ENCODE peak calls at places on chromosome 17, in four cellular contexts. One of them, this sample, is unnamed.

GRCh38 chr17:48541036-48541573 is 3.8 kb downstream of the HOXB2 start:
- DNase-seq in uterus: no peak
- DNase-seq in NCI-H774: no peak
- DNase-seq in NCI-H146: peak
- DNase-seq in this sample: no peak

GRCh38 chr17:66508896-66509843 is 206.8 kb downstream of the PRKCA start:
- DNase-seq in NCI-H774: no peak
- DNase-seq in NCI-H146: no peak
- DNase-seq in uterus: no peak
- DNase-seq in this sample: no peak

GRCh38 chr17:8868092-8868491 is 618 bp upstream of the PIK3R6 start:
- DNase-seq in NCI-H774: no peak
- DNase-seq in uterus: no peak
- DNase-seq in NCI-H146: no peak
- DNase-seq in this sample: no peak

GRCh38 chr17:39177256-39177655 is 11.3 kb upstream of the ARL5C start:
- DNase-seq in NCI-H146: no peak
- DNase-seq in uterus: no peak
- DNase-seq in NCI-H774: no peak
- DNase-seq in this sample: no peak

GRCh38 chr17:78993241-78993956 is 13.7 kb upstream of the LGALS3BP start:
- DNase-seq in NCI-H774: peak
- DNase-seq in uterus: peak
- DNase-seq in NCI-H146: peak
- DNase-seq in this sample: no peak

GRCh38 chr17:82679586-82680465 is 18.7 kb downstream of the RAB40B start:
- DNase-seq in NCI-H146: no peak
- DNase-seq in uterus: no peak
- DNase-seq in NCI-H774: no peak
- DNase-seq in this sample: no peak

GRCh38 chr17:17675925-17676534 is 5.2 kb upstream of the RAI1 start:
- DNase-seq in NCI-H146: peak
- DNase-seq in NCI-H774: no peak
- DNase-seq in uterus: no peak
- DNase-seq in this sample: no peak

GRCh38 chr17:65079489-65079900 is 23.0 kb upstream of the GNA13 start:
- DNase-seq in NCI-H774: no peak
- DNase-seq in uterus: no peak
- DNase-seq in NCI-H146: no peak
- DNase-seq in this sample: no peak

GRCh38 chr17:70040336-70040735 is 34.7 kb upstream of the KCNJ16 start:
- DNase-seq in NCI-H146: no peak
- DNase-seq in uterus: no peak
- DNase-seq in NCI-H774: no peak
- DNase-seq in this sample: no peak

GRCh38 chr17:40121886-40122465 is at the start of gene MSL1:
- DNase-seq in NCI-H146: peak
- DNase-seq in NCI-H774: peak
- DNase-seq in uterus: peak
- DNase-seq in this sample: peak

GRCh38 chr17:73743802-73744201 is 99.6 kb upstream of the SDK2 start:
- DNase-seq in NCI-H774: no peak
- DNase-seq in NCI-H146: no peak
- DNase-seq in uterus: no peak
- DNase-seq in this sample: no peak

GRCh38 chr17:4345569-4345968 is 20.9 kb downstream of the UBE2G1 start:
- DNase-seq in NCI-H146: no peak
- DNase-seq in NCI-H774: no peak
- DNase-seq in uterus: no peak
- DNase-seq in this sample: no peak

GRCh38 chr17:56076980-56077379 is 76.3 kb upstream of the ANKFN1 start:
- DNase-seq in NCI-H146: no peak
- DNase-seq in NCI-H774: no peak
- DNase-seq in uterus: no peak
- DNase-seq in this sample: no peak

GRCh38 chr17:49343273-49343672 is 18.8 kb downstream of the ZNF652 start:
- DNase-seq in NCI-H146: no peak
- DNase-seq in uterus: no peak
- DNase-seq in NCI-H774: no peak
- DNase-seq in this sample: no peak

GRCh38 chr17:72775914-72776313 is 316.6 kb downstream of the SLC39A11 start:
- DNase-seq in NCI-H146: no peak
- DNase-seq in NCI-H774: no peak
- DNase-seq in uterus: no peak
- DNase-seq in this sample: no peak

GRCh38 chr17:6509295-6509771 is 47.0 kb downstream of the PITPNM3 start:
- DNase-seq in NCI-H774: no peak
- DNase-seq in NCI-H146: peak
- DNase-seq in uterus: no peak
- DNase-seq in this sample: peak

GRCh38 chr17:7063518-7064094 is 16.4 kb downstream of the CLEC10A start:
- DNase-seq in uterus: no peak
- DNase-seq in NCI-H146: no peak
- DNase-seq in NCI-H774: no peak
- DNase-seq in this sample: no peak

GRCh38 chr17:32960815-32961214 is 30.8 kb upstream of the SPACA3 start:
- DNase-seq in NCI-H146: no peak
- DNase-seq in uterus: no peak
- DNase-seq in NCI-H774: no peak
- DNase-seq in this sample: no peak

GRCh38 chr17:80799553-80800403 is 191.9 kb upstream of the CHMP6 start:
- DNase-seq in uterus: no peak
- DNase-seq in NCI-H774: peak
- DNase-seq in NCI-H146: no peak
- DNase-seq in this sample: peak

GRCh38 chr17:76791053-76791980 is 53.4 kb downstream of the MFSD11 start:
- DNase-seq in uterus: peak
- DNase-seq in NCI-H146: peak
- DNase-seq in NCI-H774: peak
- DNase-seq in this sample: no peak

GRCh38 chr17:49509588-49509917 is 14.5 kb downstream of the NGFR start:
- DNase-seq in uterus: no peak
- DNase-seq in NCI-H146: no peak
- DNase-seq in NCI-H774: no peak
- DNase-seq in this sample: no peak

GRCh38 chr17:3474212-3474611 is 1.6 kb upstream of the ASPA start:
- DNase-seq in uterus: no peak
- DNase-seq in NCI-H146: no peak
- DNase-seq in NCI-H774: no peak
- DNase-seq in this sample: no peak

GRCh38 chr17:67095803-67096202 is 51.4 kb downstream of the CACNG1 start:
- DNase-seq in uterus: no peak
- DNase-seq in NCI-H774: no peak
- DNase-seq in NCI-H146: no peak
- DNase-seq in this sample: no peak

GRCh38 chr17:73189417-73190099 is 3.3 kb upstream of the COG1 start:
- DNase-seq in NCI-H774: no peak
- DNase-seq in uterus: no peak
- DNase-seq in NCI-H146: peak
- DNase-seq in this sample: no peak

GRCh38 chr17:33932996-33933395 is 322.1 kb upstream of the CCL2 start:
- DNase-seq in uterus: no peak
- DNase-seq in NCI-H774: peak
- DNase-seq in NCI-H146: no peak
- DNase-seq in this sample: no peak

GRCh38 chr17:17056167-17056562 is 13.9 kb downstream of the MPRIP start:
- DNase-seq in uterus: peak
- DNase-seq in NCI-H774: no peak
- DNase-seq in NCI-H146: no peak
- DNase-seq in this sample: peak

GRCh38 chr17:48192321-48192731 is 84.8 kb downstream of the SNX11 start:
- DNase-seq in uterus: no peak
- DNase-seq in NCI-H146: no peak
- DNase-seq in NCI-H774: no peak
- DNase-seq in this sample: no peak

GRCh38 chr17:42289863-42290165 is 1.5 kb downstream of the STAT5A start:
- DNase-seq in NCI-H774: no peak
- DNase-seq in NCI-H146: no peak
- DNase-seq in uterus: no peak
- DNase-seq in this sample: no peak

GRCh38 chr17:5557485-5557884 is 26.8 kb downstream of the NLRP1 start:
- DNase-seq in NCI-H146: no peak
- DNase-seq in NCI-H774: no peak
- DNase-seq in uterus: no peak
- DNase-seq in this sample: no peak

GRCh38 chr17:21214777-21215541 is 998 bp upstream of the TMEM11 start:
- DNase-seq in uterus: no peak
- DNase-seq in NCI-H146: no peak
- DNase-seq in NCI-H774: no peak
- DNase-seq in this sample: no peak

This sample was measured in coronary artery.